ENCODE peak calls at places on chromosomes 5 and 9, in ten cellular contexts. Q is mammary epithelial cell; K is GM12878; L is astrocyte of the cerebellum; G is smooth muscle cell of the brain vasculature; Y is NCI-H748 treated with DMSO at 0.1 percent for 48 hours; W is T47D; I is neural progenitor cell; H is naive thymus-derived CD8-positive, alpha-beta T cell; S is HL-60. R is an unnamed sample.
A peak's percentile ranks its signal among the peaks of the same experiment; 100 is the strongest.

GRCh38 chr5:98796197-98796972 is 22.9 kb downstream of the RGMB start:
- DNase-seq in L (no peak), G (no peak), I (peak; percentile 68), S (no peak), K (no peak), H (no peak), Y (peak; percentile 33), Q (peak; percentile 41), W (no peak), R (peak; percentile 57)

GRCh38 chr5:38615042-38615441 is 58.6 kb upstream of the LIFR start:
- DNase-seq in K (no peak), S (no peak), H (no peak), L (no peak), Y (no peak), G (no peak), W (no peak), Q (no peak), I (no peak), R (no peak)

GRCh38 chr5:31270396-31270795 is 76.9 kb downstream of the CDH6 start:
- DNase-seq in I (peak; percentile 50), L (no peak), S (no peak), Q (no peak), H (no peak), G (no peak), Y (peak; percentile 71), W (no peak), K (no peak), R (no peak)

GRCh38 chr5:57172466-57172961 is 1.3 kb upstream of the GPBP1 start:
- DNase-seq in K (no peak), G (no peak), H (no peak), Q (peak; percentile 24), Y (no peak), I (peak; percentile 36), S (no peak), L (no peak), W (no peak), R (no peak)

GRCh38 chr9:18442629-18443491 is 31.1 kb upstream of the ADAMTSL1 start:
- DNase-seq in W (peak; percentile 45), H (peak; percentile 20), S (peak; percentile 1), Y (peak; percentile 86), L (peak; percentile 84), G (peak; percentile 78), I (peak; percentile 81), K (no peak), Q (peak; percentile 64), R (peak; percentile 76)

GRCh38 chr9:126222835-126223431 is 103.7 kb upstream of the MVB12B start:
- DNase-seq in H (no peak), Q (no peak), G (no peak), K (no peak), S (no peak), W (no peak), I (no peak), Y (no peak), L (no peak), R (peak; percentile 5)

GRCh38 chr5:11619339-11620028 is 284.8 kb downstream of the CTNND2 start:
- DNase-seq in L (no peak), K (no peak), G (no peak), S (no peak), I (peak; percentile 44), Y (no peak), Q (no peak), W (no peak), H (no peak), R (no peak)

GRCh38 chr9:109206670-109207069 is 39.6 kb upstream of the FRRS1L start:
- DNase-seq in H (no peak), S (no peak), G (no peak), L (no peak), W (no peak), K (no peak), I (peak; percentile 32), Q (no peak), Y (no peak), R (no peak)

GRCh38 chr9:36935332-36935731 is 98.7 kb downstream of the PAX5 start:
- DNase-seq in I (no peak), W (no peak), G (no peak), H (no peak), Y (no peak), K (peak; percentile 13), S (no peak), Q (no peak), L (no peak), R (no peak)

GRCh38 chr5:156476704-156477103 is 149.7 kb downstream of the SGCD start:
- DNase-seq in S (no peak), Q (no peak), H (no peak), Y (no peak), I (no peak), L (no peak), K (no peak), W (no peak), G (no peak), R (no peak)

GRCh38 chr5:163567811-163568210 is 62.4 kb downstream of the MAT2B start:
- DNase-seq in K (no peak), I (no peak), H (no peak), S (no peak), Y (no peak), G (no peak), Q (no peak), L (no peak), W (no peak), R (no peak)

GRCh38 chr9:114088571-114089170 is 10.4 kb downstream of the KIF12 start:
- DNase-seq in G (no peak), K (no peak), S (no peak), Q (no peak), H (no peak), W (no peak), Y (no peak), L (no peak), I (no peak), R (no peak)

GRCh38 chr5:178249191-178249989 is 16.8 kb upstream of the PHYKPL start:
- DNase-seq in S (no peak), G (no peak), H (no peak), Q (peak; percentile 76), I (no peak), L (peak; percentile 40), W (no peak), K (no peak), Y (no peak), R (peak; percentile 71)

GRCh38 chr9:135295556-135296300 is 183.9 kb upstream of the PPP1R26 start:
- DNase-seq in G (no peak), W (no peak), L (no peak), I (no peak), S (no peak), K (no peak), Q (no peak), Y (no peak), H (no peak), R (no peak)

GRCh38 chr5:132259061-132259851 is 1.8 kb downstream of the PDLIM4 start:
- DNase-seq in H (no peak), G (peak; percentile 65), S (no peak), L (peak; percentile 68), I (peak; percentile 54), Q (peak; percentile 86), K (no peak), W (no peak), Y (no peak), R (peak; percentile 89)

GRCh38 chr5:72085319-72085718 is 22.0 kb upstream of the MAP1B start:
- DNase-seq in K (no peak), L (no peak), W (no peak), I (no peak), Q (no peak), Y (no peak), H (no peak), G (no peak), S (no peak), R (no peak)

GRCh38 chr9:86778761-86779160 is 168.5 kb downstream of the GAS1 start:
- DNase-seq in H (no peak), K (no peak), I (no peak), Y (no peak), S (no peak), L (no peak), G (no peak), W (no peak), Q (no peak), R (no peak)

GRCh38 chr5:175861337-175862130 is 9.8 kb upstream of the CPLX2 start:
- DNase-seq in L (no peak), W (no peak), K (no peak), H (no peak), S (no peak), Y (no peak), I (peak; percentile 47), G (no peak), Q (no peak), R (no peak)

GRCh38 chr9:4680178-4680535 is 788 bp downstream of the CDC37L1 start:
- DNase-seq in L (no peak), G (no peak), Y (no peak), H (no peak), W (no peak), I (no peak), K (no peak), S (no peak), Q (peak; percentile 37), R (no peak)

GRCh38 chr9:94901019-94901363 is 174.5 kb downstream of the AOPEP start:
- DNase-seq in L (no peak), Y (no peak), G (no peak), H (no peak), K (no peak), I (no peak), W (no peak), Q (no peak), S (no peak), R (no peak)

GRCh38 chr5:171420429-171421231 is 1.2 kb downstream of the FGF18 start:
- DNase-seq in W (no peak), H (no peak), I (peak; percentile 53), L (peak; percentile 87), S (no peak), K (no peak), Y (no peak), Q (peak; percentile 17), G (no peak), R (peak; percentile 84)

GRCh38 chr9:129023036-129023907 is 4.9 kb downstream of the SH3GLB2 start:
- DNase-seq in L (peak; percentile 39), Q (peak; percentile 32), G (peak; percentile 65), K (no peak), H (no peak), W (no peak), Y (no peak), S (no peak), I (peak; percentile 36), R (peak; percentile 84)

GRCh38 chr5:169933624-169934023 is 46.7 kb downstream of the INSYN2B start:
- DNase-seq in H (no peak), Y (no peak), I (no peak), Q (no peak), L (no peak), K (no peak), G (no peak), S (no peak), W (no peak), R (no peak)

GRCh38 chr5:95725071-95725820 is 5.9 kb upstream of the RHOBTB3 start:
- DNase-seq in G (no peak), I (no peak), Q (no peak), K (no peak), W (no peak), H (no peak), L (peak; percentile 49), Y (no peak), S (no peak), R (no peak)

GRCh38 chr5:6728795-6729183 is 15.6 kb downstream of the TENT4A start:
- DNase-seq in Q (no peak), S (no peak), K (no peak), I (no peak), Y (no peak), W (no peak), G (no peak), L (no peak), H (no peak), R (no peak)

GRCh38 chr5:102561894-102562760 is 63.3 kb upstream of the SLCO6A1 start:
- DNase-seq in I (peak; percentile 67), W (no peak), Y (no peak), H (no peak), G (peak; percentile 3), S (no peak), K (no peak), Q (peak; percentile 8), L (no peak), R (peak; percentile 7)

GRCh38 chr5:144547098-144547499 is 376.4 kb downstream of the KCTD16 start:
- DNase-seq in Y (no peak), I (no peak), W (no peak), K (no peak), G (no peak), Q (no peak), S (no peak), L (no peak), H (no peak), R (no peak)

GRCh38 chr5:23977996-23978395 is 470.6 kb downstream of the PRDM9 start:
- DNase-seq in Y (no peak), S (peak; percentile 6), K (no peak), G (no peak), W (no peak), H (no peak), Q (no peak), L (no peak), I (peak; percentile 83), R (no peak)